ENCODE peak calls at places on chromosomes 5 and 9, in ten cellular contexts. C is NCI-H2081; V is hippocampal formation; I is amniotic epithelial cell; P is NCI-H1092 treated with DMSO at 0.1 percent for 48 hours; D is upper lobe of left lung; T is nephron progenitor cell; A is DMS153; B is stimulated activated CD4-positive, alpha-beta T cell treated with anti-CD3 and anti-CD28 coated beads, Interleukin-15, amount 100 ng/mL, for 24 hours; M is right cardiac atrium. S is an unnamed sample.

GRCh38 chr5:17255471-17256016 is 38.1 kb downstream of the BASP1 start:
- DNase-seq in C (no peak), V (no peak), I (peak; percentile 84), P (no peak), D (peak; percentile 67), T (no peak), A (no peak), B (no peak), M (no peak), S (no peak)

GRCh38 chr5:116488334-116488733 is 86.3 kb downstream of the SEMA6A start:
- DNase-seq in C (no peak), V (no peak), I (no peak), P (no peak), D (no peak), T (no peak), A (no peak), B (no peak), M (no peak), S (no peak)

GRCh38 chr9:79390077-79390673 is 181.6 kb upstream of the TLE4 start:
- DNase-seq in C (no peak), V (no peak), I (peak; percentile 52), P (no peak), D (no peak), T (no peak), A (no peak), B (no peak), M (no peak), S (no peak)

GRCh38 chr5:58666598-58667595 is 84.0 kb downstream of the RAB3C start:
- DNase-seq in C (no peak), V (no peak), I (peak; percentile 1), P (no peak), D (no peak), T (no peak), A (no peak), B (no peak), M (no peak), S (no peak)

GRCh38 chr9:114313186-114313585 is 9.7 kb upstream of the ORM1 start:
- DNase-seq in C (no peak), V (no peak), I (no peak), P (no peak), D (peak; percentile 6), T (no peak), A (no peak), B (no peak), M (no peak), S (no peak)

GRCh38 chr5:98568336-98568735 is 205.1 kb upstream of the RGMB start:
- DNase-seq in C (no peak), V (no peak), I (peak; percentile 67), P (no peak), D (no peak), T (no peak), A (no peak), B (no peak), M (no peak), S (no peak)

GRCh38 chr5:130045334-130045733 is 141.1 kb downstream of the CHSY3 start:
- DNase-seq in C (no peak), V (no peak), I (peak; percentile 61), P (no peak), D (no peak), T (no peak), A (no peak), B (no peak), M (no peak), S (no peak)

GRCh38 chr5:16812911-16813310 is 123.2 kb downstream of the MYO10 start:
- DNase-seq in C (peak; percentile 52), V (no peak), I (peak; percentile 26), P (peak; percentile 10), D (no peak), T (no peak), A (peak; percentile 39), B (no peak), M (no peak), S (no peak)

GRCh38 chr5:168140256-168140655 is 151.2 kb upstream of the WWC1 start:
- DNase-seq in C (no peak), V (no peak), I (no peak), P (no peak), D (no peak), T (no peak), A (no peak), B (no peak), M (no peak), S (no peak)

S was measured in stimulated activated effector memory CD8-positive, alpha-beta T cell treated with anti-CD3 and anti-CD28 coated beads, Interleukin-12 subunit alpha, Interleukin-12 subunit beta, amount 100 ng/mL, for 72 hours.